ENCODE peak calls at places on chromosomes 7 and 10, in eight cellular contexts. U is T follicular helper cell, D is GM04504, A is SK-N-SH, E is NCI-H1092 treated with DMSO at 0.1 percent for 48 hours, Q is HT-29, N is NCI-H774, G is AG09319. H is an unnamed sample.

GRCh38 chr10:69676301-69676700 is 46.3 kb downstream of the FAM241B start:
- DNase-seq in U (no peak), A (no peak), N (no peak), E (no peak), G (no peak), Q (no peak), D (no peak), H (no peak)

GRCh38 chr10:28668363-28669226 is 8.7 kb upstream of the BAMBI start:
- DNase-seq in U (peak), Q (no peak), G (no peak), A (peak), D (no peak), N (peak), E (peak), H (no peak)

GRCh38 chr7:20558963-20559716 is 56.3 kb upstream of the ABCB5 start:
- DNase-seq in D (no peak), A (peak), E (no peak), Q (no peak), N (no peak), U (no peak), G (no peak), H (no peak)

GRCh38 chr10:106557951-106558733 is 606.4 kb downstream of the SORCS1 start:
- DNase-seq in G (no peak), D (no peak), E (no peak), U (no peak), N (no peak), A (no peak), Q (no peak), H (no peak)

GRCh38 chr7:88885131-88885530 is 89.6 kb upstream of the TEX47 start:
- DNase-seq in Q (no peak), E (no peak), A (no peak), D (no peak), N (no peak), U (no peak), G (no peak), H (no peak)

GRCh38 chr10:28326516-28327493 is 23.9 kb upstream of the MPP7 start:
- DNase-seq in E (no peak), D (no peak), A (no peak), G (no peak), N (no peak), Q (no peak), U (no peak), H (peak)

GRCh38 chr7:145092766-145093165 is 256.9 kb upstream of the TPK1 start:
- DNase-seq in A (no peak), N (no peak), U (no peak), E (no peak), Q (no peak), D (no peak), G (no peak), H (no peak)

GRCh38 chr7:123972045-123972444 is 47.0 kb downstream of the SPAM1 start:
- DNase-seq in D (no peak), E (no peak), N (no peak), A (no peak), Q (no peak), G (no peak), U (no peak), H (no peak)

GRCh38 chr10:1115262-1115955 is 59.2 kb downstream of the WDR37 start:
- DNase-seq in A (no peak), N (no peak), E (no peak), D (no peak), G (no peak), U (no peak), Q (no peak), H (no peak)

GRCh38 chr7:50216626-50217025 is 87.9 kb upstream of the IKZF1 start:
- DNase-seq in A (peak), N (no peak), Q (no peak), U (no peak), E (no peak), D (no peak), G (no peak), H (no peak)

GRCh38 chr10:97849101-97849490 is 547 bp upstream of the GOLGA7B start:
- DNase-seq in Q (peak), D (no peak), E (peak), G (no peak), N (peak), A (peak), U (no peak), H (no peak)